ENCODE peak calls at places on chromosomes 16 and 17, in five cellular contexts. One of them, this sample, is unnamed.
A peak's percentile ranks its signal among the peaks of the same experiment; 100 is the strongest.

GRCh38 chr16:24553983-24554382 is 14.6 kb downstream of the RBBP6 start:
- DNase-seq in AG04450: peak; percentile 23
- DNase-seq in sigmoid colon: no peak
- DNase-seq in brain microvascular endothelial cell: no peak
- DNase-seq in BJ: no peak
- DNase-seq in this sample: no peak

GRCh38 chr17:17628388-17629008 is 37.0 kb upstream of the PEMT start:
- DNase-seq in sigmoid colon: no peak
- DNase-seq in AG04450: no peak
- DNase-seq in brain microvascular endothelial cell: no peak
- DNase-seq in BJ: no peak
- DNase-seq in this sample: no peak

GRCh38 chr16:49967012-49967559 is 57.9 kb upstream of the CNEP1R1 start:
- DNase-seq in sigmoid colon: no peak
- DNase-seq in BJ: no peak
- DNase-seq in brain microvascular endothelial cell: no peak
- DNase-seq in AG04450: no peak
- DNase-seq in this sample: no peak

GRCh38 chr17:50482516-50482915 is 3.9 kb downstream of the RSAD1 start:
- DNase-seq in brain microvascular endothelial cell: peak; percentile 95
- DNase-seq in BJ: peak; percentile 80
- DNase-seq in sigmoid colon: peak; percentile 99
- DNase-seq in AG04450: peak; percentile 91
- DNase-seq in this sample: peak; percentile 90

GRCh38 chr16:51148674-51149228 is 2.3 kb downstream of the SALL1 start:
- DNase-seq in AG04450: no peak
- DNase-seq in sigmoid colon: no peak
- DNase-seq in brain microvascular endothelial cell: no peak
- DNase-seq in BJ: no peak
- DNase-seq in this sample: no peak

GRCh38 chr17:5785867-5786509 is 201.7 kb upstream of the NLRP1 start:
- DNase-seq in AG04450: peak; percentile 51
- DNase-seq in brain microvascular endothelial cell: peak; percentile 11
- DNase-seq in sigmoid colon: no peak
- DNase-seq in BJ: no peak
- DNase-seq in this sample: no peak

GRCh38 chr17:59451706-59452105 is 113.7 kb upstream of the DHX40 start:
- DNase-seq in BJ: no peak
- DNase-seq in brain microvascular endothelial cell: peak; percentile 42
- DNase-seq in sigmoid colon: no peak
- DNase-seq in AG04450: no peak
- DNase-seq in this sample: no peak

GRCh38 chr17:77126519-77126918 is 14.2 kb upstream of the SEC14L1 start:
- DNase-seq in BJ: no peak
- DNase-seq in sigmoid colon: no peak
- DNase-seq in brain microvascular endothelial cell: no peak
- DNase-seq in AG04450: no peak
- DNase-seq in this sample: no peak

GRCh38 chr17:32976131-32976530 is 15.5 kb upstream of the SPACA3 start:
- DNase-seq in AG04450: no peak
- DNase-seq in brain microvascular endothelial cell: no peak
- DNase-seq in BJ: no peak
- DNase-seq in sigmoid colon: no peak
- DNase-seq in this sample: no peak

GRCh38 chr17:35726609-35727460 is 4.6 kb upstream of the RASL10B start:
- DNase-seq in AG04450: peak; percentile 72
- DNase-seq in sigmoid colon: no peak
- DNase-seq in BJ: peak; percentile 69
- DNase-seq in brain microvascular endothelial cell: peak; percentile 86
- DNase-seq in this sample: peak; percentile 91

GRCh38 chr17:28612936-28613872 is 781 bp downstream of the RSKR start:
- DNase-seq in AG04450: peak; percentile 8
- DNase-seq in sigmoid colon: no peak
- DNase-seq in brain microvascular endothelial cell: peak; percentile 42
- DNase-seq in BJ: no peak
- DNase-seq in this sample: no peak

GRCh38 chr16:65875362-65876199 is 490.9 kb upstream of the CDH5 start:
- DNase-seq in AG04450: no peak
- DNase-seq in BJ: no peak
- DNase-seq in sigmoid colon: no peak
- DNase-seq in brain microvascular endothelial cell: no peak
- DNase-seq in this sample: no peak

GRCh38 chr17:81558941-81559806 is 7.0 kb upstream of the FAAP100 start:
- DNase-seq in brain microvascular endothelial cell: no peak
- DNase-seq in sigmoid colon: no peak
- DNase-seq in BJ: no peak
- DNase-seq in AG04450: no peak
- DNase-seq in this sample: no peak

GRCh38 chr17:82832411-82832810 is 7.4 kb downstream of the ZNF750 start:
- DNase-seq in BJ: no peak
- DNase-seq in brain microvascular endothelial cell: no peak
- DNase-seq in AG04450: no peak
- DNase-seq in sigmoid colon: no peak
- DNase-seq in this sample: no peak

GRCh38 chr16:66525396-66526180 is 24.3 kb downstream of the TK2 start:
- DNase-seq in AG04450: no peak
- DNase-seq in brain microvascular endothelial cell: no peak
- DNase-seq in sigmoid colon: no peak
- DNase-seq in BJ: no peak
- DNase-seq in this sample: peak; percentile 63

GRCh38 chr17:81978901-81979298 is 1.5 kb downstream of the ASPSCR1 start:
- DNase-seq in BJ: no peak
- DNase-seq in AG04450: no peak
- DNase-seq in sigmoid colon: no peak
- DNase-seq in brain microvascular endothelial cell: no peak
- DNase-seq in this sample: no peak

GRCh38 chr17:79033741-79034501 is 10.0 kb downstream of the C1QTNF1 start:
- DNase-seq in sigmoid colon: peak; percentile 73
- DNase-seq in brain microvascular endothelial cell: no peak
- DNase-seq in AG04450: no peak
- DNase-seq in BJ: no peak
- DNase-seq in this sample: no peak

GRCh38 chr16:17396762-17397498 is 73.8 kb downstream of the XYLT1 start:
- DNase-seq in AG04450: no peak
- DNase-seq in sigmoid colon: no peak
- DNase-seq in BJ: no peak
- DNase-seq in brain microvascular endothelial cell: peak; percentile 30
- DNase-seq in this sample: no peak

GRCh38 chr17:63988741-63989621 is 9.2 kb upstream of the PRR29 start:
- DNase-seq in AG04450: no peak
- DNase-seq in BJ: no peak
- DNase-seq in sigmoid colon: peak; percentile 82
- DNase-seq in brain microvascular endothelial cell: no peak
- DNase-seq in this sample: no peak

GRCh38 chr16:57536306-57537193 is at the start of gene CCDC102A:
- DNase-seq in sigmoid colon: no peak
- DNase-seq in AG04450: no peak
- DNase-seq in brain microvascular endothelial cell: no peak
- DNase-seq in BJ: no peak
- DNase-seq in this sample: no peak

GRCh38 chr17:28985950-28986713 is 19.7 kb downstream of the SEZ6 start:
- DNase-seq in sigmoid colon: no peak
- DNase-seq in BJ: no peak
- DNase-seq in AG04450: no peak
- DNase-seq in brain microvascular endothelial cell: no peak
- DNase-seq in this sample: no peak

GRCh38 chr16:67901734-67902133 is 8.7 kb downstream of the PSKH1 start:
- DNase-seq in BJ: no peak
- DNase-seq in sigmoid colon: no peak
- DNase-seq in brain microvascular endothelial cell: no peak
- DNase-seq in AG04450: no peak
- DNase-seq in this sample: no peak

GRCh38 chr17:34816806-34817205 is 144.5 kb downstream of the CCT6B start:
- DNase-seq in sigmoid colon: no peak
- DNase-seq in brain microvascular endothelial cell: no peak
- DNase-seq in BJ: no peak
- DNase-seq in AG04450: no peak
- DNase-seq in this sample: no peak

GRCh38 chr17:44323359-44324091 is 1.1 kb downstream of the SLC25A39 start:
- DNase-seq in sigmoid colon: no peak
- DNase-seq in brain microvascular endothelial cell: no peak
- DNase-seq in BJ: no peak
- DNase-seq in AG04450: no peak
- DNase-seq in this sample: no peak

GRCh38 chr17:74490716-74491115 is 24.3 kb downstream of the CD300A start:
- DNase-seq in sigmoid colon: no peak
- DNase-seq in AG04450: no peak
- DNase-seq in brain microvascular endothelial cell: no peak
- DNase-seq in BJ: no peak
- DNase-seq in this sample: no peak

GRCh38 chr17:83189673-83190385 is 110.4 kb downstream of the METRNL start:
- DNase-seq in AG04450: peak; percentile 90
- DNase-seq in brain microvascular endothelial cell: peak; percentile 77
- DNase-seq in sigmoid colon: peak; percentile 79
- DNase-seq in BJ: peak; percentile 74
- DNase-seq in this sample: no peak

GRCh38 chr16:12659871-12660270 is 143.8 kb downstream of the CPPED1 start:
- DNase-seq in sigmoid colon: no peak
- DNase-seq in AG04450: no peak
- DNase-seq in brain microvascular endothelial cell: no peak
- DNase-seq in BJ: no peak
- DNase-seq in this sample: no peak

GRCh38 chr17:40936437-40936971 is 942 bp downstream of the KRT23 start:
- DNase-seq in sigmoid colon: no peak
- DNase-seq in AG04450: no peak
- DNase-seq in brain microvascular endothelial cell: no peak
- DNase-seq in BJ: no peak
- DNase-seq in this sample: no peak

GRCh38 chr17:40130352-40131042 is 8.7 kb downstream of the MSL1 start:
- DNase-seq in BJ: no peak
- DNase-seq in brain microvascular endothelial cell: no peak
- DNase-seq in sigmoid colon: peak; percentile 74
- DNase-seq in AG04450: no peak
- DNase-seq in this sample: no peak

GRCh38 chr17:48456584-48456983 is 26.6 kb upstream of the SKAP1 start:
- DNase-seq in BJ: no peak
- DNase-seq in AG04450: no peak
- DNase-seq in sigmoid colon: no peak
- DNase-seq in brain microvascular endothelial cell: no peak
- DNase-seq in this sample: no peak

GRCh38 chr17:47301831-47302230 is 21.9 kb upstream of the EFCAB13 start:
- DNase-seq in brain microvascular endothelial cell: no peak
- DNase-seq in AG04450: no peak
- DNase-seq in BJ: no peak
- DNase-seq in sigmoid colon: no peak
- DNase-seq in this sample: no peak

DNA sequence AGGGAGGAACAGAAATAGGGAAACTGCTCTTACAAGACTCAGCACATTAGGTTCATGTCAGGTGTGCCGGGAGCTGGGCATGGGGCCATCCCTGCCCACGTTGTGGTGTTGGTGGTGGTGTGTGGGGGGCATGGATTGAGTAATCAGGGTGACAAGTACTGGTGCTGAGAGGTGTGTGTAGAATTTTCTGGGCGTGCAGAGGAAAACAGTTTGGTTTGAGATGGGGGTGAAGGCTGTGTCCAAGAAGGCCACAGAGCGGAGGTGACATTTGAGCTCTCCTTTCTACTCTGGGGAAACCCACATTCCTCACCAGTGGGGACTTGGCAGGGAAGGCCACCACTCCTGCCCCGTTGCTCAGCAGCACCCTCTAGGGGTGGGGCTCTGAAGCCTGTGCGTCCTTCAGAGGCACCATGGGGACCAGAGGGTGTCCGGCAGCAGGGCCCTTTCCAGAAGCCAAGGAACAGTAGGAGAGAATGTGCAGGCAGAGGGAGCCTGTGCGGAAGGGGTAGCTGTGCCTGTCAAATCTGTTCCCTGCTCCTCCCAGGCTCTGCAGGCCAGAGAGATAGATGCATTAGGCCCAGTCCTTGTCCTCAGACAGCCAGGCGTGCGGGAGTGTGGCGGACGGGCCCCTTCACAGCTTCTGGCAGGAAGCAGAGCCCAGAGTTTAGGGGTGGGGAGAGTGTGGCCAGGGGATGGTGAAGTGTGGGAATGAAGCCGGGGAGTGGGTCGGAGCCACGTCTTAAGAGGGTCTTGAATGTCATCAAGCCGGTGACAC is 48.7 kb upstream of the GSE1 start:
- DNase-seq in brain microvascular endothelial cell: no peak
- DNase-seq in BJ: no peak
- DNase-seq in sigmoid colon: no peak
- DNase-seq in AG04450: no peak
- DNase-seq in this sample: no peak
- TF ChIP-seq CTCF in brain microvascular endothelial cell: peak; percentile 72
- TF ChIP-seq CTCF in BJ: peak; percentile 66
- TF ChIP-seq CTCF in sigmoid colon: peak; percentile 29
- TF ChIP-seq CTCF in AG04450: peak; percentile 61
- TF ChIP-seq CTCF in this sample: peak; percentile 59

GRCh38 chr16:31186176-31186575 is 6.2 kb downstream of the FUS start:
- DNase-seq in BJ: no peak
- DNase-seq in brain microvascular endothelial cell: no peak
- DNase-seq in AG04450: no peak
- DNase-seq in sigmoid colon: no peak
- DNase-seq in this sample: no peak
- H3K4me3 ChIP-seq in BJ: no peak overlapping the region
- H3K4me3 ChIP-seq in brain microvascular endothelial cell: no peak overlapping the region
- H3K4me3 ChIP-seq in AG04450: no peak overlapping the region
- H3K4me3 ChIP-seq in sigmoid colon: no peak overlapping the region
- H3K4me3 ChIP-seq in this sample: no peak overlapping the region

GRCh38 chr17:67272312-67273050 is 27.5 kb upstream of the HELZ start:
- DNase-seq in BJ: no peak
- DNase-seq in AG04450: no peak
- DNase-seq in sigmoid colon: no peak
- DNase-seq in brain microvascular endothelial cell: no peak
- DNase-seq in this sample: no peak
- TF ChIP-seq CTCF in BJ: peak; percentile 35
- TF ChIP-seq CTCF in AG04450: peak; percentile 40
- TF ChIP-seq CTCF in sigmoid colon: no peak
- TF ChIP-seq CTCF in brain microvascular endothelial cell: peak; percentile 61
- TF ChIP-seq CTCF in this sample: peak; percentile 22

GRCh38 chr17:62933986-62934385 is 32.0 kb upstream of the TANC2 start:
- DNase-seq in sigmoid colon: no peak
- DNase-seq in brain microvascular endothelial cell: no peak
- DNase-seq in AG04450: no peak
- DNase-seq in BJ: no peak
- DNase-seq in this sample: no peak
- H3K4me3 ChIP-seq in sigmoid colon: no peak overlapping the region
- H3K4me3 ChIP-seq in brain microvascular endothelial cell: no peak overlapping the region
- H3K4me3 ChIP-seq in AG04450: no peak overlapping the region
- H3K4me3 ChIP-seq in BJ: no peak overlapping the region
- H3K4me3 ChIP-seq in this sample: no peak overlapping the region

This sample was measured in AG09309.